ENCODE peak calls at places on chromosomes 13 and 19, in six cellular contexts. F, K, E, H, Y and N are unnamed samples.

GRCh38 chr19:1275260-1275975 is at the start of gene FAM174C:
- DNase-seq in Y (peak), H (peak), E (peak), K (peak), F (peak), N (peak)

GRCh38 chr19:11457115-11457514 is 21.7 kb downstream of the PRKCSH start:
- DNase-seq in E (no peak), H (no peak), K (no peak), Y (no peak), F (peak), N (no peak)

GRCh38 chr19:55284405-55285058 is 735 bp downstream of the BRSK1 start:
- DNase-seq in K (no peak), Y (no peak), F (no peak), H (no peak), E (no peak), N (no peak)

GRCh38 chr13:94143624-94144350 is 335.7 kb downstream of the DCT start:
- DNase-seq in K (no peak), E (no peak), H (no peak), F (no peak), Y (no peak), N (no peak)

GRCh38 chr13:106376411-106377112 is 158.9 kb downstream of the EFNB2 start:
- DNase-seq in E (peak), Y (peak), F (no peak), H (peak), K (no peak), N (peak)

GRCh38 chr13:98577823-98578285 is 947 bp upstream of the STK24 start:
- DNase-seq in K (no peak), E (no peak), Y (no peak), H (no peak), F (no peak), N (no peak)

GRCh38 chr13:50676602-50677001 is 166.9 kb downstream of the DLEU7 start:
- DNase-seq in K (no peak), E (no peak), H (no peak), Y (peak), F (peak), N (peak)

GRCh38 chr13:24822640-24823039 is 58.7 kb downstream of the RNF17 start:
- DNase-seq in E (no peak), K (no peak), F (no peak), Y (no peak), H (no peak), N (no peak)

GRCh38 chr13:96011291-96011875 is 41.8 kb downstream of the UGGT2 start:
- DNase-seq in K (no peak), Y (peak), H (no peak), E (no peak), F (no peak), N (no peak)

GRCh38 chr19:49689133-49690072 is at the start of gene ADM5:
- DNase-seq in E (peak), K (peak), F (peak), H (peak), Y (no peak), N (no peak)

GRCh38 chr13:79937311-79938243 is 403.3 kb downstream of the SPRY2 start:
- DNase-seq in H (no peak), E (no peak), F (no peak), K (peak), Y (no peak), N (no peak)

GRCh38 chr19:6671960-6672359 is 2.0 kb upstream of the TNFSF14 start:
- DNase-seq in Y (no peak), K (no peak), F (no peak), H (no peak), E (no peak), N (no peak)

GRCh38 chr13:44104969-44105368 is 225.3 kb downstream of the LACC1 start:
- DNase-seq in K (no peak), H (no peak), F (peak), E (no peak), Y (no peak), N (no peak)

GRCh38 chr13:87792878-87793277 is 121.7 kb downstream of the SLITRK5 start:
- DNase-seq in F (no peak), K (no peak), H (no peak), Y (no peak), E (no peak), N (no peak)

GRCh38 chr13:108962652-108963051 is 333.2 kb downstream of the MYO16 start:
- DNase-seq in F (no peak), Y (no peak), E (no peak), H (no peak), K (no peak), N (peak)

GRCh38 chr13:44470623-44471562 is 97.3 kb downstream of the SERP2 start:
- DNase-seq in Y (peak), E (no peak), F (peak), K (no peak), H (no peak), N (peak)